ENCODE peak calls at places on chromosomes 13 and 19, in nine cellular contexts. F is GM23338; A is cardiac muscle cell; Q is tibial nerve; I is left ventricle myocardium inferior; T is CD4-positive, alpha-beta T cell; H is testis; U is right cardiac atrium; B is body of pancreas. J is an unnamed sample.

GRCh38 chr13:23811366-23812027 is 77.7 kb downstream of the MIPEP start:
- DNase-seq in U (no peak), F (no peak), A (no peak), T (no peak), H (no peak), I (no peak), Q (no peak), B (no peak), J (no peak)

GRCh38 chr19:13428352-13428751 is 77.9 kb downstream of the CACNA1A start:
- DNase-seq in I (no peak), A (peak), H (no peak), T (no peak), Q (no peak), B (no peak), F (peak), U (no peak), J (no peak)

GRCh38 chr13:106355866-106356265 is 179.6 kb downstream of the EFNB2 start:
- DNase-seq in H (no peak), I (no peak), A (no peak), B (no peak), F (no peak), U (no peak), Q (no peak), T (no peak), J (no peak)

GRCh38 chr13:36094478-36094877 is 36.7 kb downstream of the DCLK1 start:
- DNase-seq in T (no peak), I (no peak), U (no peak), Q (no peak), F (peak), A (no peak), B (no peak), H (no peak), J (no peak)

GRCh38 chr13:68257111-68257842 is 1027.1 kb upstream of the PCDH9 start:
- DNase-seq in T (no peak), H (peak), Q (no peak), A (no peak), B (no peak), U (no peak), F (peak), I (no peak), J (no peak)

GRCh38 chr19:56687036-56687435 is 15.5 kb upstream of the ZNF835 start:
- DNase-seq in T (no peak), A (no peak), H (no peak), Q (no peak), U (no peak), I (no peak), F (no peak), B (no peak), J (no peak)

GRCh38 chr19:18701250-18701608 is 17.7 kb downstream of the CRTC1 start:
- DNase-seq in F (no peak), H (no peak), T (no peak), U (no peak), B (no peak), Q (no peak), I (no peak), A (no peak), J (no peak)

GRCh38 chr19:3720533-3720917 is 12.3 kb downstream of the TJP3 start:
- DNase-seq in B (no peak), U (no peak), T (no peak), F (peak), I (no peak), Q (no peak), H (no peak), A (no peak), J (no peak)

GRCh38 chr19:49592486-49593232 is 1.7 kb downstream of the PRR12 start:
- DNase-seq in B (no peak), H (no peak), U (no peak), A (peak), T (no peak), F (peak), I (no peak), Q (no peak), J (no peak)

GRCh38 chr13:112874751-112875300 is 94.2 kb upstream of the MCF2L start:
- DNase-seq in A (no peak), Q (no peak), I (peak), T (peak), F (no peak), B (no peak), H (no peak), U (no peak), J (no peak)

GRCh38 chr19:33440241-33440640 is 66.7 kb downstream of the CEBPG start:
- DNase-seq in F (no peak), I (peak), U (no peak), B (no peak), H (no peak), Q (no peak), A (no peak), T (no peak), J (no peak)

GRCh38 chr13:41652735-41653361 is 195.5 kb downstream of the RGCC start:
- DNase-seq in T (no peak), I (no peak), H (peak), F (peak), U (no peak), B (no peak), A (peak), Q (no peak), J (no peak)

GRCh38 chr13:35979378-35979911 is 151.7 kb downstream of the DCLK1 start:
- DNase-seq in B (peak), U (peak), Q (peak), I (peak), A (no peak), F (no peak), H (peak), T (no peak), J (no peak)

GRCh38 chr13:113816248-113816924 is 47.5 kb downstream of the GAS6 start:
- DNase-seq in H (no peak), A (no peak), Q (no peak), B (no peak), F (no peak), T (no peak), I (no peak), U (peak), J (no peak)

GRCh38 chr13:103046676-103047075 is 19.5 kb downstream of the SLC10A2 start:
- DNase-seq in Q (no peak), T (no peak), I (no peak), U (no peak), A (no peak), B (no peak), H (no peak), F (no peak), J (no peak)

GRCh38 chr19:17183271-17183757 is 31.8 kb upstream of the USE1 start:
- DNase-seq in B (no peak), F (peak), T (peak), I (no peak), A (no peak), U (no peak), H (no peak), Q (no peak), J (no peak)
- H3K27ac ChIP-seq in B (no peak), F (no peak), T (peak), I (no peak), A (no peak), U (no peak), H (no peak), Q (no peak), J (no peak)

GRCh38 chr19:34731964-34732363 is 2.1 kb upstream of the ZNF181 start:
- DNase-seq in A (no peak), Q (no peak), U (no peak), I (no peak), B (no peak), H (no peak), F (no peak), T (no peak), J (no peak)

GRCh38 chr19:34733826-34734600 is at the start of gene ZNF181:
- DNase-seq in I (peak), A (peak), B (peak), F (peak), T (peak), H (peak), Q (peak), U (peak), J (peak)

GRCh38 chr19:34732548-34733255 is 1.3 kb upstream of the ZNF181 start:
- DNase-seq in B (peak), F (peak), H (no peak), U (peak), A (no peak), T (no peak), I (no peak), Q (no peak), J (no peak)

GRCh38 chr19:34734601-34735103 is 609 bp downstream of the ZNF181 start:
- DNase-seq in A (no peak), F (peak), Q (no peak), B (peak), T (no peak), U (no peak), I (no peak), H (no peak), J (no peak)

GRCh38 chr19:34733266-34733825 is 697 bp upstream of the ZNF181 start:
- DNase-seq in Q (peak), T (no peak), F (peak), H (peak), U (peak), B (no peak), I (peak), A (peak), J (no peak)
- H3K27ac ChIP-seq in Q (peak), T (peak), F (peak), H (peak), U (peak), B (peak), I (peak), A (peak), J (peak)

GRCh38 chr13:73772449-73773186 is 361.6 kb downstream of the KLF12 start:
- DNase-seq in H (no peak), T (no peak), Q (no peak), A (no peak), F (no peak), I (no peak), U (no peak), B (no peak), J (no peak)

GRCh38 chr13:73765651-73766384 is 368.4 kb downstream of the KLF12 start:
- DNase-seq in T (peak), U (peak), B (peak), A (peak), F (peak), H (peak), Q (peak), I (peak), J (peak)

GRCh38 chr13:73767191-73767741 is 366.9 kb downstream of the KLF12 start:
- DNase-seq in F (peak), I (no peak), T (no peak), A (no peak), H (no peak), Q (no peak), U (no peak), B (no peak), J (peak)

DNA sequence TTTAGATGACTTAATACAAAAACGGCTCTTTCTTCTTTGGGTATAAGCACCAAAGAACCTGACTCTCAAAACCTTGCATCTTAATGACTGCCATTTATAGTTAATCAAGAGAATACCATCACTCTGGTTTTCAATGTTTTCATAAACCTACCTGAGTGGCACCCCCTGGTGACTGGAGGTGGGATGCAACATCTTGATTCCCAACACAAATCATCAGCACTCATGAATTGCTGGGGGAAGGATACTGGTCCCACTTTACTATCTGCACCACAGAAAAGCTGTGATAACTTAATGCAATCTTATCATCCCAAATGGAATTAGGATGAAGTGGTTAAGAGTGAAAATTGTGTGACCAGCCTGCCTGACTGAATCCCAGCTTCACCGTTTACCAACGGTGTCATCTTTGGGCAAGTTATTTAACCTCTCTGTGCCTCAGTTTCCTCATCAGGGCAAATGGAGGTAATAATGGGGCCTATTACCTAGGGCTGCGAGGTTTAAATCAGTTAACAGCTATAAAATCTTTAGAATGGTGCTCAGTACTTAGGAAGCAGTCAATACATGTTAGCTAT is 366.4 kb downstream of the KLF12 start:
- DNase-seq in Q (no peak), U (no peak), A (no peak), H (no peak), F (peak), I (no peak), T (peak), B (no peak), J (no peak)
- H3K27ac ChIP-seq in Q (no peak), U (no peak), A (peak), H (no peak), F (peak), I (peak), T (peak), B (no peak), J (peak)

DNA sequence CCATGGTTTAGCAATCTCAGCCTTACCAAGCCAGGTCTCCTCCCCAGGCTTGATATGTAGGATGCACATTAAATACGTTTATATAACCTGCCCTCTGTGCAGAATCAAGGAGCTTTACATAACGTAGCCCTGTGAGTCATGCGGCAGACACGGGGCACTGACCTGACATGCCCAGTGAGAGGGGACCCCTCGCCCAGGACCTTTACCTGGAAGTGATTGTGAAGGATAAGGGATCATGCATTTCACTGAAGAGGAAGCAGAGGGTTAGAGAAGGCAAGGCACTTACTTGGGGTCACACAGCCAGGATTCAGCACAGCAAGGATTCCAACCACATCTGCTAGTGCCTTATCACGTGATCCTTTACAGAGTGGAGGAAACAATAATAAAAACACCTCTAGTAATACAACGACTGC is 18.9 kb upstream of the FOSB start:
- DNase-seq in A (no peak), T (no peak), F (no peak), I (no peak), H (no peak), U (no peak), B (no peak), Q (no peak), J (peak)
- H3K27ac ChIP-seq in A (no peak), T (no peak), F (no peak), I (no peak), H (no peak), U (no peak), B (no peak), Q (no peak), J (peak)

DNA sequence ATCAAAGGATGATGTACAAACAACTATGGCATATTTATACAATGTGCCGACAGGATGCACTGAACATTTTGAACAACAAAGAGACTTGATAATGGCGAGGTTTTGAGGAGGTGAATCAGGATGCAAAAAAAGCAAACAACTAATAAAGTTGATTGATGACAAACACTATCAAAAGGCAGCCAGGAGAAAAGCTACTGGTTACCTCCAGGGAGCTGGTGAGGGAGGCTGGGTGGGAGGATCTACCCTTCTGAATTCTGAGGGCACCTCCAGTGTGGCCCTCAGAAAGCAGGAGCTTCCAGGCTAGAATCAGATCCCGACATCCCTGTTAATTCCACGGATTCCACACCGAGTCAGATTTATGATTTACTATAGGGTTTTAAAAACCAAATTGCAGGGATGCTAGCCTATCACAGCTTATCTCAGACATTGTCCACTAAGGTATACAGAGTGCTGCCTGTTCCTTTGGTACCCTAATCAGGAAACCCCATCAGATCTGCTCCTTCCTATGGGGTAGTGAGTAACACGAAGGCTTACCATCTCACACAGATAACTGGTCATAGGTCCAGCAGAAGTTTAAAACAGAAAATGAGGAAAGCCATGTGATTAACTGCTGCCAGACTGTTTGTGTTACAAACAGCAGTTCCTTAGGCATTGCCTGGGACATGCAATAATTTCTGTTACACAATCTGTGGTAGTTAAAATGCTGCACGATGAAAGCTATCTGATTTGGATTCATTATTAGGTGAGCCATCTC is 53.7 kb upstream of the ALOX5AP start:
- DNase-seq in U (no peak), A (no peak), T (no peak), Q (no peak), F (no peak), B (no peak), H (no peak), I (no peak), J (no peak)
- H3K27ac ChIP-seq in U (no peak), A (no peak), T (no peak), Q (no peak), F (no peak), B (no peak), H (no peak), I (no peak), J (no peak)

DNA sequence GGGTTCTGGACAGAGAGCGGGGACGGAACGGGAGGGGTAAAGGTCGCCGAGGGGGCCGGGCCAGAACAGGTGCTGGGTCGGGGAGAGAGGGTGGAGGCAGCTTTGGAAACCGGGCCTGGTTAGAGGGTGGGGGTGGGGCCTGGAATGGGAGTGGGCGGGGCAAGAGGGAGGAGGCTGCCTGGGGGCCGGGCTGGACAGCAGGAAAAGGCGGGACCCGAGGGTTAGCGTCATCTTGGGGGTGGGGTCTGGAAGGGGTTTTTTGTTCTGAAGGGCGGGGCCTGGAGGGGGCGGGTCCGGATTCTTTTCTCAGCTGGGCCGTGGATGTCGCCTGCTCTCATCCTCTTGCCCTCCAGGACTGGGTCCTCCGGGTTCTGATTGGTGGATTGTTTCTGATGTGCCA is 4.3 kb upstream of the ZNF813 start:
- DNase-seq in F (peak), B (peak), Q (no peak), I (peak), A (peak), T (no peak), U (peak), H (peak), J (peak)
- H3K27ac ChIP-seq in F (peak), B (no peak), Q (no peak), I (no peak), A (no peak), T (no peak), U (no peak), H (no peak), J (no peak)

J was measured in caudate nucleus.